ENCODE peak calls at places on chromosomes 3 and 15, in eight cellular contexts. D is keratinocyte, Y is natural killer cell, V is body of pancreas, W is suprapubic skin, O is right lobe of liver, P is HFFc6, K is PC-9. M is an unnamed sample.

GRCh38 chr3:41974223-41974622 is 12.3 kb upstream of the ULK4 start:
- DNase-seq in K (no peak), P (no peak), D (no peak), Y (no peak), V (no peak), W (no peak), O (no peak), M (no peak)

GRCh38 chr3:23691343-23691895 is 114.3 kb upstream of the UBE2E1 start:
- DNase-seq in D (no peak), Y (no peak), K (no peak), P (no peak), V (no peak), W (no peak), O (no peak), M (no peak)

GRCh38 chr15:70422342-70422741 is 324.6 kb upstream of the TLE3 start:
- DNase-seq in D (no peak), W (no peak), P (no peak), V (no peak), K (no peak), Y (no peak), O (no peak), M (no peak)

GRCh38 chr15:33500432-33500831 is 189.7 kb downstream of the RYR3 start:
- DNase-seq in V (no peak), O (no peak), P (no peak), W (no peak), K (no peak), Y (no peak), D (no peak), M (no peak)

GRCh38 chr3:58588030-58588614 is 10.9 kb upstream of the FAM107A start:
- DNase-seq in K (no peak), D (no peak), V (no peak), W (no peak), O (no peak), P (no peak), Y (no peak), M (no peak)

GRCh38 chr15:48571510-48571909 is 74.0 kb downstream of the FBN1 start:
- DNase-seq in O (no peak), K (no peak), D (no peak), V (no peak), P (no peak), Y (no peak), W (no peak), M (no peak)

GRCh38 chr15:90143176-90143655 is 40.9 kb upstream of the IDH2 start:
- DNase-seq in D (no peak), P (no peak), K (peak; percentile 79), O (peak; percentile 81), Y (peak; percentile 26), W (no peak), V (peak; percentile 96), M (no peak)

GRCh38 chr15:65033659-65034269 is 4.3 kb upstream of the MTFMT start:
- DNase-seq in Y (no peak), O (no peak), K (peak; percentile 19), V (no peak), P (peak; percentile 50), W (no peak), D (no peak), M (no peak)

GRCh38 chr3:130800829-130801228 is 54.2 kb upstream of the PIK3R4 start:
- DNase-seq in P (no peak), K (no peak), V (no peak), D (no peak), O (no peak), Y (no peak), W (no peak), M (no peak)

GRCh38 chr3:183264249-183264648 is 11.2 kb downstream of the B3GNT5 start:
- DNase-seq in K (no peak), O (no peak), D (no peak), V (no peak), P (no peak), W (no peak), Y (no peak), M (no peak)

GRCh38 chr3:195048059-195048905 is 222.7 kb downstream of the XXYLT1 start:
- DNase-seq in Y (no peak), O (no peak), P (no peak), V (no peak), W (peak; percentile 56), D (no peak), K (no peak), M (no peak)

GRCh38 chr3:132695422-132695821 is 26.8 kb downstream of the NPHP3 start:
- DNase-seq in K (no peak), Y (no peak), O (no peak), P (no peak), W (no peak), V (no peak), D (no peak), M (no peak)

GRCh38 chr3:194728986-194729385 is 43.3 kb downstream of the FAM43A start:
- DNase-seq in V (no peak), P (no peak), O (no peak), D (no peak), K (no peak), Y (no peak), W (no peak), M (no peak)

GRCh38 chr3:53253707-53254106 is 2.1 kb downstream of the TKT start:
- DNase-seq in K (no peak), O (no peak), P (no peak), W (no peak), Y (no peak), D (no peak), V (no peak), M (no peak)

GRCh38 chr3:4741404-4742307 is 237.6 kb upstream of the BHLHE40 start:
- DNase-seq in V (peak; percentile 78), O (peak; percentile 58), Y (peak; percentile 30), P (peak; percentile 93), W (peak; percentile 34), D (no peak), K (peak; percentile 67), M (no peak)

GRCh38 chr3:126266291-126266840 is 86.0 kb upstream of the ALDH1L1 start:
- DNase-seq in Y (no peak), O (peak; percentile 64), W (no peak), P (peak; percentile 13), K (no peak), D (no peak), V (peak; percentile 80), M (no peak)

GRCh38 chr3:99842826-99843589 is 25.3 kb downstream of the CMSS1 start:
- DNase-seq in W (no peak), K (no peak), V (no peak), D (no peak), Y (no peak), P (peak; percentile 64), O (no peak), M (no peak)

GRCh38 chr3:125965505-125965904 is 3.5 kb upstream of the ROPN1B start:
- DNase-seq in O (no peak), P (no peak), Y (no peak), K (no peak), D (no peak), W (no peak), V (no peak), M (no peak)

DNA sequence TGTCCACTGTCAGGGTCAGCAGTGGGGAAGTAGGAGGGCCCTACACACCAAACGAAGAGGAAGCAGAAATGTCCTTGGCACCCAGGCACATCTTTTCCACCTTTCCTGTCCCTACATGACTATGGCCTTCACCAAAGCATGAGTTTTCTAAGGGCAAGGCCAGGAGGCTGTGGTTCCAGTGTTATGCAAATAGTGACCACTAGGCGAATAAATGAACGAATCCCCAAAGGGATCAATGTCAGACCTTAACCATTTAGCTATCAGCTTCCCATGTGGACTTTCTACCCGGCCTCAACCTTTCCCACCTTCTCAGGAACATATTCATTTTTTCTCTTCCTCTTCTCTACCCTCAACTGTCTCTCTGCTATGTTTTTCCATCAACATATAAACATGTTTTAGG is 63.1 kb downstream of the NTRK3 start:
- DNase-seq in W (no peak), D (no peak), O (no peak), V (no peak), P (no peak), K (no peak), Y (no peak), M (no peak)
- TF ChIP-seq CTCF in W (no peak), D (no peak), O (no peak), V (no peak), P (peak; percentile 44), K (peak; percentile 34), Y (no peak), M (no peak)

GRCh38 chr3:127760361-127760760 is 62.0 kb downstream of the MGLL start:
- DNase-seq in O (no peak), P (no peak), W (no peak), Y (no peak), K (no peak), D (no peak), V (no peak), M (no peak)
- TF ChIP-seq CTCF in O (no peak), P (no peak), W (no peak), Y (no peak), K (no peak), D (no peak), V (no peak), M (no peak)

GRCh38 chr3:155989536-155989935 is 119.1 kb downstream of the GMPS start:
- DNase-seq in Y (no peak), P (no peak), D (no peak), W (no peak), V (no peak), O (no peak), K (no peak), M (no peak)

GRCh38 chr3:155981669-155982068 is 111.2 kb downstream of the GMPS start:
- DNase-seq in P (no peak), D (no peak), Y (no peak), O (no peak), K (no peak), V (no peak), W (no peak), M (no peak)

GRCh38 chr3:155979746-155980145 is 109.3 kb downstream of the GMPS start:
- DNase-seq in D (no peak), O (no peak), W (no peak), Y (no peak), V (no peak), K (no peak), P (no peak), M (no peak)

GRCh38 chr3:155984791-155985417 is 114.5 kb downstream of the GMPS start:
- DNase-seq in K (no peak), W (no peak), P (no peak), O (no peak), Y (no peak), D (no peak), V (no peak), M (no peak)

DNA sequence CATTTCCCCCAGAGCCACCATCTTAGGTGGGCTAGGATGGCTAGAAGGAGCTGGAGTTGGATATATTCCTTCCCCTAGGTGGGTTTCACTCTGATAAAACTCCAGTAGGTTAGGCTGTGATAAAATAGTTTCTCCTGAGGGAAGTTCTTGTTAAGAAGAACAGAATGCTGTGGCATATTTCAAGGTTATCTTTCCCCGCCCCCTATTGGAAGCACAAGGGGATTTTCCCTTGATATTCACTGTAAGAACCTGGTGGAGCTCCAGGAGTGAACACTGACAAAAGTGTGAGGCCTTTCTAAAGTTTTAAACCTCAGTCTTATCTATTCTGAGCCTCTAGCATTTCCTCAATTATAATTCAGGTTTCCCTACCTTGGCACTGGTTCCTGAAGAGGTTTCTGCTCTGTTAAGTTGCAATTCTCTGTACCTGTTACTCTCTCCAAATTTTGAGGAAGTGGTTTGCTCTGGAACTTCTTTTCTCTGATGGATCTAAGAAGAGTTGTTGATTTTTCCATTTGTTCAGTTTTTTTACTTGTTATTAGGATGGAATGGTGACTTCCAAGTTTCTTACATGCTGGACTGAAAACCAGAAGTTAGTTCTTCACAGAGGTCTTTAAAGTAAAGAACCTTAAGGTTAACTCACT is 113.5 kb downstream of the GMPS start:
- DNase-seq in W (no peak), K (no peak), D (no peak), P (no peak), O (no peak), Y (no peak), V (peak; percentile 17), M (no peak)
- TF ChIP-seq CTCF in W (no peak), K (no peak), D (peak; percentile 8), P (peak; percentile 26), O (no peak), Y (no peak), V (no peak), M (peak; percentile 31)

GRCh38 chr3:46695177-46695961 is 1.9 kb upstream of the ALS2CL start:
- DNase-seq in D (no peak), W (no peak), Y (no peak), K (no peak), P (no peak), V (peak; percentile 47), O (peak; percentile 63), M (no peak)
- TF ChIP-seq CTCF in D (peak; percentile 49), W (peak; percentile 8), Y (peak; percentile 19), K (peak; percentile 56), P (peak; percentile 57), V (no peak), O (peak; percentile 29), M (peak; percentile 62)

M was measured in chondrocyte.